ENCODE peak calls at places on chromosomes 7 and 10, in seven cellular contexts. L is CD8-positive, alpha-beta memory T cell; F is right cardiac atrium; Q is hepatocyte; S is fibroblast of lung; D is mesendoderm; P is AG04450. I is an unnamed sample.

GRCh38 chr7:108009873-108010272 is 6.9 kb upstream of the LAMB1 start:
- DNase-seq in S (no peak), D (no peak), P (no peak), Q (no peak), F (no peak), L (no peak), I (no peak)

GRCh38 chr7:12649348-12649747 is 38.1 kb upstream of the ARL4A start:
- DNase-seq in S (no peak), D (peak), L (no peak), P (no peak), Q (no peak), F (no peak), I (no peak)

GRCh38 chr10:33600381-33600780 is 265.9 kb upstream of the NRP1 start:
- DNase-seq in F (no peak), D (no peak), Q (no peak), P (no peak), L (no peak), S (peak), I (no peak)

GRCh38 chr10:126659750-126660149 is 10.7 kb downstream of the C10orf90 start:
- DNase-seq in S (no peak), Q (no peak), P (no peak), L (no peak), D (no peak), F (no peak), I (no peak)

GRCh38 chr10:128938488-128938887 is 528.6 kb upstream of the MGMT start:
- DNase-seq in Q (no peak), F (no peak), L (no peak), S (no peak), P (no peak), D (no peak), I (no peak)

GRCh38 chr7:81725003-81725402 is 44.8 kb downstream of the HGF start:
- DNase-seq in S (peak), L (no peak), P (peak), F (no peak), Q (no peak), D (peak), I (no peak)

GRCh38 chr7:14973712-14974428 is 71.3 kb upstream of the DGKB start:
- DNase-seq in L (no peak), S (peak), P (no peak), Q (no peak), F (no peak), D (no peak), I (no peak)

GRCh38 chr10:127161482-127161881 is 34.9 kb downstream of the INSYN2A start:
- DNase-seq in F (no peak), P (no peak), D (no peak), Q (no peak), L (no peak), S (no peak), I (no peak)

GRCh38 chr10:29648114-29648982 is 13.6 kb upstream of the SVIL start:
- DNase-seq in P (no peak), L (no peak), F (no peak), S (peak), D (no peak), Q (no peak), I (peak)

GRCh38 chr10:22629843-22630228 is 84.5 kb downstream of the PIP4K2A start:
- DNase-seq in L (no peak), F (no peak), P (no peak), Q (no peak), S (no peak), D (peak), I (no peak)

GRCh38 chr10:110499796-110500514 is 2.2 kb downstream of the DUSP5 start:
- DNase-seq in P (no peak), F (no peak), L (no peak), D (no peak), S (peak), Q (no peak), I (no peak)

GRCh38 chr10:13704969-13705368 is 118.2 kb downstream of the PRPF18 start:
- DNase-seq in F (no peak), D (no peak), P (no peak), L (no peak), Q (no peak), S (no peak), I (no peak)

GRCh38 chr10:91210014-91210413 is 10.4 kb upstream of the PCGF5 start:
- DNase-seq in Q (no peak), L (no peak), F (no peak), S (no peak), D (no peak), P (no peak), I (no peak)

GRCh38 chr7:130893441-130893894 is 159.5 kb upstream of the KLF14 start:
- DNase-seq in Q (no peak), P (no peak), D (no peak), F (no peak), L (no peak), S (peak), I (no peak)

GRCh38 chr7:34070486-34071323 is 165.4 kb downstream of the BMPER start:
- DNase-seq in F (no peak), S (peak), Q (no peak), L (no peak), D (no peak), P (no peak), I (no peak)

GRCh38 chr7:27897001-27897400 is 157.0 kb downstream of the TAX1BP1 start:
- DNase-seq in F (no peak), L (no peak), S (peak), D (no peak), Q (no peak), P (peak), I (no peak)

DNA sequence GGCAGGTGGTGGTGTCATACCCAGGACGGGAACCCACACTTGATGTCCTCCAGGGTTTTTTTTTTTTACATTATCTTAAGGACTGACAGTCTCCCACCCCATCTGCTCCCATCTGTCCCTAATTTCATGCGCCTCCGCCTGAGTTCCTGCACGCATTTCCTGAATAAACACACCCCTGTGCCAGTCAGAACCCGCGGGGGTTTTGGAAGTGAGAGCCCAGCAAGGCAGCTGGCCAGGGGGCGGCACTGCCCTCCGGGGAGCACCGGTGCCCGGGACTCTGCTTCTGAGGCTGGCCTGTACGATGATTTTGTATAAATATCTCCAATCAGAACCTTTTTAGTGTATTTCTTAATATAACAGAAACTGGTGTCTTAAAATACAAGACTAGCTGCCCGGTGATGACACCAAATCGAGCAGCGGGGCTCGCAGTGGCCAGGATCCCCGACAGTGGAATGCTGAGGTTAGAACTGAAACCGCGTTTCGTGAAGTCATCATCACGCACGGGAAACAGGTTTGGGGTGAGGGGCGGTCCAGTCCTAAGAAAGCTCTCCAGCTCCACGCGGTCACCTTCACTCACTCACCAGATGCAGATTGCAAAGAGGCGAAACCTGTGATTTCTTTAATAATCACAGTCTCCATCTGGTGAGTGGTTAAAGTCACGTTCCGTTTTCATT is 19.8 kb downstream of the BNIP3 start:
- DNase-seq in S (no peak), L (no peak), P (no peak), Q (no peak), D (no peak), F (no peak), I (no peak)
- H3K4me3 ChIP-seq in S (no peak), L (no peak), P (no peak), Q (no peak), D (no peak), F (no peak), I (no peak)

GRCh38 chr10:100485841-100486495 is 23.2 kb downstream of the WNT8B start:
- DNase-seq in P (no peak), S (no peak), L (no peak), F (no peak), Q (no peak), D (peak), I (no peak)
- H3K4me3 ChIP-seq in P (no peak), S (no peak), L (no peak), F (no peak), Q (no peak), D (no peak), I (no peak)

GRCh38 chr7:8389898-8390642 is 43.3 kb upstream of the NXPH1 start:
- DNase-seq in D (peak), Q (peak), F (peak), S (no peak), L (no peak), P (no peak), I (peak)

GRCh38 chr7:8386926-8387550 is 46.4 kb upstream of the NXPH1 start:
- DNase-seq in Q (peak), S (no peak), D (no peak), F (no peak), L (no peak), P (no peak), I (no peak)

GRCh38 chr7:8384901-8385300 is 48.5 kb upstream of the NXPH1 start:
- DNase-seq in Q (no peak), L (no peak), F (no peak), P (no peak), D (no peak), S (no peak), I (no peak)

GRCh38 chr7:8388257-8388625 is 45.2 kb upstream of the NXPH1 start:
- DNase-seq in F (no peak), D (no peak), L (no peak), P (no peak), S (no peak), Q (no peak), I (no peak)

GRCh38 chr7:8387551-8388256 is 45.7 kb upstream of the NXPH1 start:
- DNase-seq in F (no peak), P (no peak), D (no peak), Q (peak), S (no peak), L (no peak), I (no peak)
- H3K4me3 ChIP-seq in F (no peak), P (no peak), D (no peak), Q (no peak), S (no peak), L (no peak), I (no peak)

DNA sequence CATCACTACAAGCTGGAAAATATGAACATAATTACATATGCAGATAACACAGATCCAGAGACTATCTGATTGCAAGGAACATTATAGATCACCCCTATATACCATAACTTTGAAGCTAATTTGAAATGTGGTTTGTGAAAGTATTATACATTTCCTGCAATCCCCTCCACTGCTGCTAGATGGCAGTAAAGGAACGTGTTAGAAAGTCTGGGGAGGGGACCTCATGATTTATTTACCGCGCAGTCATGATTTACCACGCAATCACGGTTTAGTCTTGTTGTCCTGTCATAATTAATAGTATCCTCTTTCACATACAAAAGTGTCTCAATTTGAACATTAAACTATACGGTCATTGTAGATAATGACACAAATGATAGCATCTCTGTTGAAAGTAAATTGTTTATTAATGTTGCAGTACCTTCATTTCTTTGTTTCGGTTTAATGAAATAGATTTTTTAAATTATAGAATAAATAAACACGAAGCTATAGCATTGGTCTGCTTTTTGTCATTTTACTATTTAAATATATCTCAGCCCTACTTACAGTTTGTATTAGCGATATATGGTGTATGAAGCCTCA is 145.3 kb upstream of the PRSS1 start:
- DNase-seq in P (no peak), D (peak), L (peak), Q (peak), S (peak), F (no peak), I (peak)
- H3K4me3 ChIP-seq in P (no peak), D (no peak), L (no peak), Q (no peak), S (peak), F (no peak), I (no peak)

GRCh38 chr7:158957921-158958471 is 101.6 kb downstream of the DYNC2I1 start:
- DNase-seq in L (peak), F (no peak), P (no peak), Q (no peak), S (no peak), D (no peak), I (no peak)
- H3K4me3 ChIP-seq in L (peak), F (no peak), P (no peak), Q (no peak), S (no peak), D (no peak), I (no peak)

I was measured in Jurkat, Clone E6-1.